ENCODE peak calls at places on chromosomes 3 and 15, in six cellular contexts. E, H, B, V, C and F are unnamed samples.

GRCh38 chr15:90338483-90338980 is 13.6 kb upstream of the ZNF774 start:
- ATAC-seq in E (no peak), H (no peak), B (no peak), V (no peak), C (no peak), F (no peak)

GRCh38 chr3:27596334-27596841 is 112.2 kb upstream of the SLC4A7 start:
- ATAC-seq in E (no peak), H (no peak), B (peak; percentile 84), V (peak; percentile 69), C (peak; percentile 41), F (no peak)

GRCh38 chr15:73856458-73857192 is 16.7 kb upstream of the TBC1D21 start:
- ATAC-seq in E (no peak), H (no peak), B (no peak), V (no peak), C (no peak), F (no peak)

GRCh38 chr15:66138096-66138783 is 115.3 kb downstream of the MEGF11 start:
- ATAC-seq in E (no peak), H (no peak), B (no peak), V (no peak), C (no peak), F (no peak)

GRCh38 chr15:41183580-41183979 is 47.0 kb downstream of the EXD1 start:
- ATAC-seq in E (no peak), H (no peak), B (no peak), V (no peak), C (no peak), F (no peak)

GRCh38 chr15:50774450-50774849 is 8.9 kb upstream of the SPPL2A start:
- ATAC-seq in E (no peak), H (peak; percentile 73), B (no peak), V (peak; percentile 38), C (no peak), F (no peak)

GRCh38 chr15:76866716-76867321 is 38.3 kb downstream of the SCAPER start:
- ATAC-seq in E (no peak), H (peak; percentile 57), B (peak; percentile 53), V (peak; percentile 75), C (no peak), F (no peak)

GRCh38 chr3:72862314-72863090 is 14.3 kb upstream of the SHQ1 start:
- ATAC-seq in E (no peak), H (peak; percentile 59), B (no peak), V (no peak), C (no peak), F (no peak)

GRCh38 chr3:10280177-10280529 is 12.6 kb downstream of the GHRL start:
- ATAC-seq in E (no peak), H (peak; percentile 79), B (peak; percentile 27), V (peak; percentile 65), C (no peak), F (no peak)

GRCh38 chr3:17747184-17747889 is 4.9 kb upstream of the TBC1D5 start:
- ATAC-seq in E (no peak), H (no peak), B (peak; percentile 75), V (no peak), C (no peak), F (no peak)

GRCh38 chr15:74780983-74781672 is 752 bp upstream of the CSK start:
- ATAC-seq in E (peak; percentile 3), H (no peak), B (peak; percentile 16), V (peak; percentile 5), C (peak; percentile 2), F (no peak)

GRCh38 chr3:98980915-98981596 is 79.6 kb upstream of the DCBLD2 start:
- ATAC-seq in E (no peak), H (no peak), B (peak; percentile 93), V (peak; percentile 57), C (no peak), F (no peak)

GRCh38 chr3:9468460-9468859 is 71.0 kb downstream of the SETD5 start:
- ATAC-seq in E (no peak), H (peak; percentile 44), B (no peak), V (no peak), C (no peak), F (no peak)

GRCh38 chr15:99213187-99213811 is 36.1 kb downstream of the TTC23 start:
- ATAC-seq in E (peak; percentile 85), H (peak; percentile 95), B (peak; percentile 93), V (peak; percentile 96), C (peak; percentile 74), F (peak; percentile 57)

GRCh38 chr15:101024111-101024695 is 105.0 kb downstream of the LRRK1 start:
- ATAC-seq in E (no peak), H (no peak), B (no peak), V (no peak), C (peak; percentile 89), F (peak; percentile 92)

GRCh38 chr15:70636540-70637165 is 126.7 kb downstream of the UACA start:
- ATAC-seq in E (peak; percentile 77), H (peak; percentile 42), B (no peak), V (peak; percentile 88), C (peak; percentile 12), F (no peak)

GRCh38 chr15:89666858-89667705 is 11.8 kb upstream of the KIF7 start:
- ATAC-seq in E (no peak), H (no peak), B (no peak), V (peak; percentile 10), C (no peak), F (no peak)

GRCh38 chr15:68025860-68026424 is 28.2 kb upstream of the PIAS1 start:
- ATAC-seq in E (no peak), H (no peak), B (peak; percentile 51), V (peak; percentile 63), C (peak; percentile 62), F (no peak)

GRCh38 chr3:152720941-152721718 is 113.8 kb upstream of the P2RY1 start:
- ATAC-seq in E (no peak), H (no peak), B (no peak), V (no peak), C (no peak), F (no peak)

GRCh38 chr15:42033214-42033873 is 12.5 kb upstream of the PLA2G4E start:
- ATAC-seq in E (no peak), H (no peak), B (peak; percentile 78), V (no peak), C (no peak), F (no peak)

GRCh38 chr3:62220616-62221015 is 152.7 kb downstream of the FEZF2 start:
- ATAC-seq in E (no peak), H (no peak), B (no peak), V (no peak), C (no peak), F (no peak)

GRCh38 chr3:150797155-150797554 is 34.2 kb upstream of the SIAH2 start:
- ATAC-seq in E (no peak), H (no peak), B (no peak), V (no peak), C (no peak), F (no peak)

DNA sequence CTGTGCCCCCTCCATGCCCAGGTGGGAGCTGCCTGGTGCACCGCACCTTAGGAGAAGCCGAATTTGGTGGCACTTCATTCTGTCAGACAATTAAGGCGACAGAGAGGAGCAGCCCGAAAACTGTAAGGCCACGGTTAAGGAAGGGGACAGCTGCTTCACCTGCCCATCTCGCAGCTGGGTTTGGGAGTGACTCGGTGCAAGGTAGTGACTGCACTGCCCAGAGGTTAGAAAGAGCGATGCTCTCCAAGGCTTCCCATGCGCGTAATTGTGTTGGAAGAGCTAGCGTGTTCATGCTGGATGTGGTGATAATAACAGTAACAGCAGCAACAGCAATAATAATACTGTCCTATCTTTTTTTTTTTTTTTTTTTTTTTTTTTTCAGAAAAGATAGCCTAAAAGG is 616.8 kb downstream of the NR2F2 start:
- ATAC-seq in E (no peak), H (no peak), B (no peak), V (no peak), C (no peak), F (no peak)
- H3K4me3 ChIP-seq in E (no peak overlapping the region), H (no peak overlapping the region), B (no peak overlapping the region), V (no peak overlapping the region), C (no peak overlapping the region), F (no peak overlapping the region)

DNA sequence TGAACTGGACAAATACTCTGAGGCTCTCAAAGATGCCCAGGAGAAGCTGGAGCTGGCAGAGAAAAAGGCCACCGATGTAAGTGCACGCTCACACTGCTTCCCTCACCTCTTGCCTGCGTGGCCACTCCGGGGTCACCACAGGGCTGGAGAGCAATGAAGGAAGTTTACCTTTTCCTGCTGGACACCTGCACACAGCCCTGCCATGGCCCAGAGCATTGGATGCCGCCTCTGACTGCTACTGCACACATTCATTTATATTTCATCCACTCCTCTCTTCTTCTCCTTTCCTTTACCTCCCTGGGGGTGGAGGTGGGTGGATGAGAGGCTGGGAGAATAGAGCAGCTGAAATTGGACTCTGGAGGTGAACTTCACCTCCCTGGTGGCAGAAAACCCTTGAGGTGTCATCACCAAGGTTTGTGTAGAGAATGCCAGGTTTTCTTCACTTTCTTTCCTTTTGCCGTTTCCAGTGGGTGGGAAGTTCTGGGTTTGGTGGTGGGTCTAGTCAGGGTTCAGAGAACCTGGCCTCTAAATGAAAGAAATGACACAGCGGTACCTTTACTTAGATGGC is 1.6 kb downstream of the TPM1 start:
- ATAC-seq in E (no peak), H (no peak), B (no peak), V (no peak), C (no peak), F (no peak)
- TF ChIP-seq POLR2A in E (no peak), H (no peak), B (no peak), V (no peak), C (no peak), F (no peak)

GRCh38 chr3:121749276-121750086 is at the start of gene GOLGB1:
- ATAC-seq in E (peak; percentile 98), H (peak; percentile 98), B (peak; percentile 96), V (peak; percentile 99), C (peak; percentile 99), F (peak; percentile 98)
- TF ChIP-seq EP300 in E (no peak), H (no peak), B (no peak), V (no peak), C (no peak), F (no peak)

GRCh38 chr3:190122198-190122771 is 1.6 kb upstream of the P3H2 start:
- ATAC-seq in E (no peak), H (no peak), B (no peak), V (no peak), C (no peak), F (no peak)

GRCh38 chr3:190120161-190121060 is at the start of gene P3H2:
- ATAC-seq in E (peak; percentile 100), H (no peak), B (peak; percentile 82), V (peak; percentile 96), C (peak; percentile 96), F (peak; percentile 98)

GRCh38 chr3:190124067-190124466 is 3.4 kb upstream of the P3H2 start:
- ATAC-seq in E (no peak), H (no peak), B (no peak), V (no peak), C (no peak), F (no peak)

GRCh38 chr3:190119734-190120133 is 963 bp downstream of the P3H2 start:
- ATAC-seq in E (no peak), H (no peak), B (peak; percentile 19), V (no peak), C (no peak), F (no peak)

DNA sequence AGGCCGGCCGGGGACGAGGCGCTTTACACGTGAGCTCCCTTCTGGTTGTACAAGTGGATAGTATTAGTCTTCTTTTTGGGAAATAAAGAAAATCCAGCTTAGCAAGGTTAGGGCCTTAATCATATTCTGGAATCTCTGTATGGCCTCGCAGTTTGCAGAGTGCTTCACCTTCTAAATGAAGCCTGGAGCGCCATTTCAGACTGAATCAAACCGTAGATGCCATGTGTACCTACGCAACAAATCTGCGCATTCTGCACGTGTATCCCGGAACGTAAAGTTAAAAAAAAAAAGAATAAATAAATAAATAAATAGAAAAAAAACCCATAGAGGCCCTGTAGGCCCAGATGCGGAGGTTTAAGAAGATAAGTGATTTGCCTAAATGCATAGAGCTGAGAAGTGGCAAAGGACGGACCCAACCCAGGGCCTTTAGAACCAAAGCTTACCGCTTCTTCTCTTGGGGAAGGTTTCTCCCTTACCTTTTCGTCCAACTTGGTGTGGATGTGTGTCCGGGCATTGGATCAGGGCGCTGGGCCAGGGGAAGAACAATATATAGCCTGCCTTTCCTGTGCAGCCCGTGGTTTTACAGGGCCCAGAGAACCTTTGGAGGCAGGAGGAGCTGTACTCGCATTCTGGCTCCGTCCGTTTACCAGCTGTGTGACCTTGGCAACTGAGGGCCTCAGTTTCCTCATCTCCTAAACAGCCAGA is 516 bp upstream of the P3H2 start:
- ATAC-seq in E (no peak), H (no peak), B (no peak), V (no peak), C (no peak), F (no peak)
- H3K4me3 ChIP-seq in E (peak overlapping the region; percentile 65), H (no peak overlapping the region), B (peak overlapping the region; percentile 63), V (peak overlapping the region; percentile 96), C (peak overlapping the region; percentile 70), F (peak overlapping the region; percentile 44)